ENCODE peak calls at places on chromosomes 2 and 18, in nine cellular contexts. Q is HS-5, G is NCI-H1105 treated with DMSO at 0.1 percent for 48 hours, R is GM03348, E is astrocyte of the hippocampus, H is omental fat pad, C is mucosa of gallbladder, N is GM12865, D is C1 segment of cervical spinal cord. B is an unnamed sample.

GRCh38 chr2:172782506-172783090 is 47.0 kb downstream of the RAPGEF4 start:
- DNase-seq in Q (no peak), G (no peak), R (peak), E (no peak), H (no peak), C (no peak), N (no peak), D (no peak), B (no peak)

GRCh38 chr2:25418944-25419677 is 77.4 kb upstream of the DNMT3A start:
- DNase-seq in Q (no peak), G (no peak), R (peak), E (no peak), H (no peak), C (no peak), N (peak), D (no peak), B (no peak)

GRCh38 chr2:219458996-219459395 is 24.4 kb downstream of the SPEG start:
- DNase-seq in Q (no peak), G (no peak), R (no peak), E (no peak), H (no peak), C (no peak), N (no peak), D (no peak), B (no peak)

GRCh38 chr18:10771053-10771709 is 245.4 kb downstream of the NAPG start:
- DNase-seq in Q (no peak), G (no peak), R (no peak), E (peak), H (no peak), C (no peak), N (peak), D (no peak), B (no peak)

GRCh38 chr2:192070099-192070498 is 124.6 kb downstream of the TMEFF2 start:
- DNase-seq in Q (no peak), G (no peak), R (peak), E (no peak), H (no peak), C (no peak), N (no peak), D (no peak), B (no peak)

GRCh38 chr2:226300487-226300886 is 499.1 kb downstream of the IRS1 start:
- DNase-seq in Q (no peak), G (no peak), R (no peak), E (no peak), H (no peak), C (no peak), N (peak), D (no peak), B (no peak)

GRCh38 chr18:33183136-33183535 is 257.4 kb downstream of the CCDC178 start:
- DNase-seq in Q (no peak), G (no peak), R (no peak), E (no peak), H (no peak), C (no peak), N (no peak), D (no peak), B (no peak)

GRCh38 chr18:36085195-36085594 is 17.8 kb upstream of the RPRD1A start:
- DNase-seq in Q (no peak), G (no peak), R (no peak), E (no peak), H (no peak), C (no peak), N (no peak), D (no peak), B (no peak)

GRCh38 chr2:105806994-105807393 is 62.3 kb downstream of the NCK2 start:
- DNase-seq in Q (no peak), G (no peak), R (no peak), E (no peak), H (no peak), C (no peak), N (peak), D (no peak), B (no peak)

GRCh38 chr2:174332607-174333001 is 2.1 kb upstream of the SP9 start:
- DNase-seq in Q (no peak), G (no peak), R (peak), E (peak), H (no peak), C (no peak), N (no peak), D (no peak), B (no peak)

GRCh38 chr2:216109962-216110614 is 940 bp downstream of the XRCC5 start:
- DNase-seq in Q (peak), G (peak), R (peak), E (peak), H (no peak), C (no peak), N (peak), D (no peak), B (no peak)

GRCh38 chr2:8682719-8683667 is 1.1 kb downstream of the ID2 start:
- DNase-seq in Q (no peak), G (peak), R (peak), E (peak), H (no peak), C (peak), N (peak), D (peak), B (no peak)

GRCh38 chr2:44170337-44170736 is 1.7 kb downstream of the PPM1B start:
- DNase-seq in Q (no peak), G (no peak), R (no peak), E (peak), H (no peak), C (no peak), N (no peak), D (no peak), B (no peak)

GRCh38 chr2:240565267-240566202 is 2.7 kb upstream of the RNPEPL1 start:
- DNase-seq in Q (no peak), G (no peak), R (peak), E (peak), H (peak), C (peak), N (peak), D (peak), B (peak)

GRCh38 chr2:39140322-39140847 is 19.5 kb upstream of the SOS1 start:
- DNase-seq in Q (no peak), G (no peak), R (no peak), E (no peak), H (no peak), C (no peak), N (no peak), D (no peak), B (no peak)

GRCh38 chr2:1262609-1263008 is 150.7 kb upstream of the TPO start:
- DNase-seq in Q (no peak), G (no peak), R (no peak), E (no peak), H (no peak), C (no peak), N (no peak), D (no peak), B (no peak)

GRCh38 chr18:55833543-55833942 is 245.6 kb upstream of the TCF4 start:
- DNase-seq in Q (peak), G (no peak), R (peak), E (peak), H (no peak), C (no peak), N (no peak), D (no peak), B (no peak)

GRCh38 chr2:86055314-86055713 is 50.4 kb downstream of the POLR1A start:
- DNase-seq in Q (no peak), G (no peak), R (no peak), E (no peak), H (no peak), C (no peak), N (no peak), D (no peak), B (no peak)

GRCh38 chr2:189444322-189444721 is 3.0 kb downstream of the WDR75 start:
- DNase-seq in Q (no peak), G (no peak), R (no peak), E (peak), H (no peak), C (no peak), N (peak), D (no peak), B (no peak)

GRCh38 chr2:136134126-136134525 is 16.2 kb upstream of the CXCR4 start:
- DNase-seq in Q (no peak), G (no peak), R (no peak), E (peak), H (no peak), C (no peak), N (peak), D (no peak), B (no peak)

GRCh38 chr2:85397925-85398331 is 12.2 kb downstream of the CAPG start:
- DNase-seq in Q (no peak), G (no peak), R (no peak), E (no peak), H (no peak), C (no peak), N (no peak), D (no peak), B (no peak)

GRCh38 chr2:9749546-9750223 is 93.6 kb upstream of the TAF1B start:
- DNase-seq in Q (no peak), G (no peak), R (no peak), E (no peak), H (no peak), C (no peak), N (no peak), D (no peak), B (no peak)

GRCh38 chr2:159600752-159601151 is 15.6 kb downstream of the BAZ2B start:
- DNase-seq in Q (peak), G (no peak), R (peak), E (peak), H (no peak), C (no peak), N (no peak), D (no peak), B (no peak)

GRCh38 chr2:177753682-177754475 is 318.7 kb downstream of the PDE11A start:
- DNase-seq in Q (peak), G (no peak), R (peak), E (peak), H (peak), C (peak), N (peak), D (peak), B (no peak)

GRCh38 chr2:28102455-28102874 is 211.9 kb downstream of the BABAM2 start:
- DNase-seq in Q (peak), G (no peak), R (peak), E (peak), H (no peak), C (no peak), N (no peak), D (no peak), B (no peak)

GRCh38 chr2:16022548-16023240 is 82.3 kb downstream of the MYCN start:
- DNase-seq in Q (no peak), G (no peak), R (no peak), E (no peak), H (no peak), C (no peak), N (no peak), D (no peak), B (no peak)

GRCh38 chr2:120410487-120410886 is 64.6 kb downstream of the INHBB start:
- DNase-seq in Q (no peak), G (no peak), R (no peak), E (no peak), H (no peak), C (no peak), N (no peak), D (no peak), B (no peak)

GRCh38 chr2:34547340-34547739 is 948.2 kb upstream of the FAM98A start:
- DNase-seq in Q (no peak), G (no peak), R (no peak), E (no peak), H (no peak), C (no peak), N (no peak), D (no peak), B (no peak)

GRCh38 chr2:217434183-217434620 is 568.6 kb downstream of the TNS1 start:
- DNase-seq in Q (no peak), G (peak), R (peak), E (peak), H (no peak), C (peak), N (peak), D (peak), B (peak)

GRCh38 chr2:115481842-115482241 is 1039.4 kb downstream of the DPP10 start:
- DNase-seq in Q (no peak), G (no peak), R (no peak), E (no peak), H (no peak), C (no peak), N (no peak), D (no peak), B (no peak)

GRCh38 chr18:79380816-79381806 is 14.6 kb upstream of the NFATC1 start:
- DNase-seq in Q (no peak), G (peak), R (peak), E (peak), H (peak), C (peak), N (peak), D (peak), B (peak)

GRCh38 chr2:200913654-200914053 is 24.5 kb downstream of the NIF3L1 start:
- DNase-seq in Q (peak), G (no peak), R (peak), E (peak), H (no peak), C (no peak), N (no peak), D (no peak), B (no peak)

GRCh38 chr2:10944799-10945198 is 33.1 kb downstream of the KCNF1 start:
- DNase-seq in Q (no peak), G (no peak), R (no peak), E (no peak), H (no peak), C (no peak), N (no peak), D (no peak), B (no peak)

GRCh38 chr2:231413921-231414476 is 18.5 kb downstream of the B3GNT7 start:
- DNase-seq in Q (no peak), G (no peak), R (no peak), E (no peak), H (no peak), C (no peak), N (no peak), D (no peak), B (no peak)

GRCh38 chr2:201794261-201794660 is 12.1 kb upstream of the CDK15 start:
- DNase-seq in Q (no peak), G (no peak), R (no peak), E (no peak), H (no peak), C (no peak), N (no peak), D (no peak), B (no peak)

GRCh38 chr2:174951746-174952145 is 53.4 kb downstream of the CHN1 start:
- DNase-seq in Q (no peak), G (peak), R (peak), E (peak), H (no peak), C (no peak), N (no peak), D (no peak), B (no peak)

GRCh38 chr2:42877532-42877931 is 85.1 kb upstream of the HAAO start:
- DNase-seq in Q (no peak), G (no peak), R (no peak), E (no peak), H (no peak), C (no peak), N (no peak), D (no peak), B (no peak)

GRCh38 chr2:17600805-17601204 is 60.3 kb downstream of the VSNL1 start:
- DNase-seq in Q (no peak), G (no peak), R (no peak), E (no peak), H (no peak), C (no peak), N (no peak), D (no peak), B (no peak)

B was measured in suprapubic skin.